ENCODE peak calls at places on chromosome 21, in nine cellular contexts. One of them, this sample, is unnamed.

GRCh38 chr21:36695283-36695634 is 3.7 kb upstream of the SIM2 start:
- DNase-seq in NCI-H2029: no peak
- DNase-seq in cerebellar cortex: no peak
- DNase-seq in activated CD8-positive, alpha-beta memory T cell treated with anti-CD3 and anti-CD28 coated beads, Interleukin-2, amount 50 U/mL, for 48 hours: no peak
- DNase-seq in globus pallidus: no peak
- DNase-seq in stimulated activated CD4-positive, alpha-beta T cell treated with anti-CD3 and anti-CD28 coated beads, Interleukin-12 subunit alpha, Interleukin-12 subunit beta, amount 100 ng/mL, for 48 hours: no peak
- DNase-seq in Right ventricle myocardium superior: no peak
- DNase-seq in transverse colon: no peak
- DNase-seq in NCI-H146: no peak
- DNase-seq in this sample: no peak

GRCh38 chr21:14482165-14482564 is 64.0 kb downstream of the SAMSN1 start:
- DNase-seq in globus pallidus: no peak
- DNase-seq in activated CD8-positive, alpha-beta memory T cell treated with anti-CD3 and anti-CD28 coated beads, Interleukin-2, amount 50 U/mL, for 48 hours: no peak
- DNase-seq in NCI-H2029: no peak
- DNase-seq in NCI-H146: no peak
- DNase-seq in cerebellar cortex: no peak
- DNase-seq in stimulated activated CD4-positive, alpha-beta T cell treated with anti-CD3 and anti-CD28 coated beads, Interleukin-12 subunit alpha, Interleukin-12 subunit beta, amount 100 ng/mL, for 48 hours: no peak
- DNase-seq in Right ventricle myocardium superior: no peak
- DNase-seq in transverse colon: no peak
- DNase-seq in this sample: no peak

GRCh38 chr21:45508607-45509565 is 33.4 kb downstream of the SLC19A1 start:
- DNase-seq in activated CD8-positive, alpha-beta memory T cell treated with anti-CD3 and anti-CD28 coated beads, Interleukin-2, amount 50 U/mL, for 48 hours: no peak
- DNase-seq in globus pallidus: no peak
- DNase-seq in NCI-H2029: no peak
- DNase-seq in cerebellar cortex: no peak
- DNase-seq in stimulated activated CD4-positive, alpha-beta T cell treated with anti-CD3 and anti-CD28 coated beads, Interleukin-12 subunit alpha, Interleukin-12 subunit beta, amount 100 ng/mL, for 48 hours: no peak
- DNase-seq in NCI-H146: no peak
- DNase-seq in transverse colon: no peak
- DNase-seq in Right ventricle myocardium superior: peak
- DNase-seq in this sample: no peak

GRCh38 chr21:17572431-17572830 is 40.3 kb downstream of the BTG3 start:
- DNase-seq in stimulated activated CD4-positive, alpha-beta T cell treated with anti-CD3 and anti-CD28 coated beads, Interleukin-12 subunit alpha, Interleukin-12 subunit beta, amount 100 ng/mL, for 48 hours: no peak
- DNase-seq in transverse colon: no peak
- DNase-seq in NCI-H146: no peak
- DNase-seq in cerebellar cortex: no peak
- DNase-seq in NCI-H2029: no peak
- DNase-seq in Right ventricle myocardium superior: no peak
- DNase-seq in activated CD8-positive, alpha-beta memory T cell treated with anti-CD3 and anti-CD28 coated beads, Interleukin-2, amount 50 U/mL, for 48 hours: no peak
- DNase-seq in globus pallidus: no peak
- DNase-seq in this sample: no peak

GRCh38 chr21:41684381-41685245 is 82.2 kb downstream of the RIPK4 start:
- DNase-seq in NCI-H146: no peak
- DNase-seq in NCI-H2029: no peak
- DNase-seq in activated CD8-positive, alpha-beta memory T cell treated with anti-CD3 and anti-CD28 coated beads, Interleukin-2, amount 50 U/mL, for 48 hours: no peak
- DNase-seq in Right ventricle myocardium superior: no peak
- DNase-seq in stimulated activated CD4-positive, alpha-beta T cell treated with anti-CD3 and anti-CD28 coated beads, Interleukin-12 subunit alpha, Interleukin-12 subunit beta, amount 100 ng/mL, for 48 hours: no peak
- DNase-seq in cerebellar cortex: no peak
- DNase-seq in transverse colon: peak
- DNase-seq in globus pallidus: no peak
- DNase-seq in this sample: no peak

GRCh38 chr21:45941338-45941710 is 40.2 kb upstream of the COL6A1 start:
- DNase-seq in globus pallidus: no peak
- DNase-seq in transverse colon: no peak
- DNase-seq in Right ventricle myocardium superior: peak
- DNase-seq in NCI-H2029: no peak
- DNase-seq in stimulated activated CD4-positive, alpha-beta T cell treated with anti-CD3 and anti-CD28 coated beads, Interleukin-12 subunit alpha, Interleukin-12 subunit beta, amount 100 ng/mL, for 48 hours: no peak
- DNase-seq in activated CD8-positive, alpha-beta memory T cell treated with anti-CD3 and anti-CD28 coated beads, Interleukin-2, amount 50 U/mL, for 48 hours: no peak
- DNase-seq in cerebellar cortex: no peak
- DNase-seq in NCI-H146: no peak
- DNase-seq in this sample: no peak

GRCh38 chr21:28444131-28444530 is 548.5 kb downstream of the LTN1 start:
- DNase-seq in NCI-H146: no peak
- DNase-seq in transverse colon: no peak
- DNase-seq in Right ventricle myocardium superior: no peak
- DNase-seq in globus pallidus: no peak
- DNase-seq in activated CD8-positive, alpha-beta memory T cell treated with anti-CD3 and anti-CD28 coated beads, Interleukin-2, amount 50 U/mL, for 48 hours: no peak
- DNase-seq in stimulated activated CD4-positive, alpha-beta T cell treated with anti-CD3 and anti-CD28 coated beads, Interleukin-12 subunit alpha, Interleukin-12 subunit beta, amount 100 ng/mL, for 48 hours: no peak
- DNase-seq in NCI-H2029: no peak
- DNase-seq in cerebellar cortex: no peak
- DNase-seq in this sample: no peak

GRCh38 chr21:31548688-31549087 is 110.8 kb upstream of the SOD1 start:
- DNase-seq in transverse colon: no peak
- DNase-seq in cerebellar cortex: no peak
- DNase-seq in activated CD8-positive, alpha-beta memory T cell treated with anti-CD3 and anti-CD28 coated beads, Interleukin-2, amount 50 U/mL, for 48 hours: no peak
- DNase-seq in NCI-H146: no peak
- DNase-seq in NCI-H2029: no peak
- DNase-seq in stimulated activated CD4-positive, alpha-beta T cell treated with anti-CD3 and anti-CD28 coated beads, Interleukin-12 subunit alpha, Interleukin-12 subunit beta, amount 100 ng/mL, for 48 hours: no peak
- DNase-seq in globus pallidus: no peak
- DNase-seq in Right ventricle myocardium superior: no peak
- DNase-seq in this sample: no peak

GRCh38 chr21:36825683-36826082 is 126.8 kb downstream of the SIM2 start:
- DNase-seq in transverse colon: no peak
- DNase-seq in cerebellar cortex: no peak
- DNase-seq in activated CD8-positive, alpha-beta memory T cell treated with anti-CD3 and anti-CD28 coated beads, Interleukin-2, amount 50 U/mL, for 48 hours: no peak
- DNase-seq in NCI-H2029: peak
- DNase-seq in Right ventricle myocardium superior: no peak
- DNase-seq in globus pallidus: no peak
- DNase-seq in NCI-H146: peak
- DNase-seq in stimulated activated CD4-positive, alpha-beta T cell treated with anti-CD3 and anti-CD28 coated beads, Interleukin-12 subunit alpha, Interleukin-12 subunit beta, amount 100 ng/mL, for 48 hours: no peak
- DNase-seq in this sample: no peak

GRCh38 chr21:31132574-31133242 is 94.4 kb upstream of the KRTAP19-8 start:
- DNase-seq in NCI-H146: no peak
- DNase-seq in Right ventricle myocardium superior: no peak
- DNase-seq in transverse colon: peak
- DNase-seq in cerebellar cortex: no peak
- DNase-seq in activated CD8-positive, alpha-beta memory T cell treated with anti-CD3 and anti-CD28 coated beads, Interleukin-2, amount 50 U/mL, for 48 hours: no peak
- DNase-seq in stimulated activated CD4-positive, alpha-beta T cell treated with anti-CD3 and anti-CD28 coated beads, Interleukin-12 subunit alpha, Interleukin-12 subunit beta, amount 100 ng/mL, for 48 hours: peak
- DNase-seq in globus pallidus: no peak
- DNase-seq in NCI-H2029: no peak
- DNase-seq in this sample: peak

GRCh38 chr21:15797577-15798363 is 68.0 kb downstream of the USP25 start:
- DNase-seq in globus pallidus: no peak
- DNase-seq in transverse colon: no peak
- DNase-seq in NCI-H146: no peak
- DNase-seq in stimulated activated CD4-positive, alpha-beta T cell treated with anti-CD3 and anti-CD28 coated beads, Interleukin-12 subunit alpha, Interleukin-12 subunit beta, amount 100 ng/mL, for 48 hours: no peak
- DNase-seq in activated CD8-positive, alpha-beta memory T cell treated with anti-CD3 and anti-CD28 coated beads, Interleukin-2, amount 50 U/mL, for 48 hours: no peak
- DNase-seq in Right ventricle myocardium superior: no peak
- DNase-seq in cerebellar cortex: no peak
- DNase-seq in NCI-H2029: no peak
- DNase-seq in this sample: no peak

GRCh38 chr21:26550357-26550756 is 22.7 kb downstream of the CYYR1 start:
- DNase-seq in activated CD8-positive, alpha-beta memory T cell treated with anti-CD3 and anti-CD28 coated beads, Interleukin-2, amount 50 U/mL, for 48 hours: no peak
- DNase-seq in Right ventricle myocardium superior: no peak
- DNase-seq in NCI-H2029: no peak
- DNase-seq in cerebellar cortex: no peak
- DNase-seq in NCI-H146: no peak
- DNase-seq in transverse colon: no peak
- DNase-seq in stimulated activated CD4-positive, alpha-beta T cell treated with anti-CD3 and anti-CD28 coated beads, Interleukin-12 subunit alpha, Interleukin-12 subunit beta, amount 100 ng/mL, for 48 hours: no peak
- DNase-seq in globus pallidus: no peak
- DNase-seq in this sample: no peak

GRCh38 chr21:34886554-34887385 is 162.3 kb downstream of the RUNX1 start:
- DNase-seq in NCI-H146: peak
- DNase-seq in cerebellar cortex: no peak
- DNase-seq in NCI-H2029: no peak
- DNase-seq in Right ventricle myocardium superior: peak
- DNase-seq in stimulated activated CD4-positive, alpha-beta T cell treated with anti-CD3 and anti-CD28 coated beads, Interleukin-12 subunit alpha, Interleukin-12 subunit beta, amount 100 ng/mL, for 48 hours: no peak
- DNase-seq in activated CD8-positive, alpha-beta memory T cell treated with anti-CD3 and anti-CD28 coated beads, Interleukin-2, amount 50 U/mL, for 48 hours: peak
- DNase-seq in transverse colon: peak
- DNase-seq in globus pallidus: no peak
- DNase-seq in this sample: no peak

GRCh38 chr21:28337319-28337718 is 655.4 kb downstream of the LTN1 start:
- DNase-seq in globus pallidus: peak
- DNase-seq in transverse colon: no peak
- DNase-seq in Right ventricle myocardium superior: no peak
- DNase-seq in NCI-H146: peak
- DNase-seq in stimulated activated CD4-positive, alpha-beta T cell treated with anti-CD3 and anti-CD28 coated beads, Interleukin-12 subunit alpha, Interleukin-12 subunit beta, amount 100 ng/mL, for 48 hours: no peak
- DNase-seq in cerebellar cortex: peak
- DNase-seq in NCI-H2029: no peak
- DNase-seq in activated CD8-positive, alpha-beta memory T cell treated with anti-CD3 and anti-CD28 coated beads, Interleukin-2, amount 50 U/mL, for 48 hours: no peak
- DNase-seq in this sample: no peak

GRCh38 chr21:39048574-39048973 is 134.7 kb downstream of the PSMG1 start:
- DNase-seq in NCI-H2029: no peak
- DNase-seq in NCI-H146: no peak
- DNase-seq in stimulated activated CD4-positive, alpha-beta T cell treated with anti-CD3 and anti-CD28 coated beads, Interleukin-12 subunit alpha, Interleukin-12 subunit beta, amount 100 ng/mL, for 48 hours: no peak
- DNase-seq in globus pallidus: no peak
- DNase-seq in Right ventricle myocardium superior: no peak
- DNase-seq in activated CD8-positive, alpha-beta memory T cell treated with anti-CD3 and anti-CD28 coated beads, Interleukin-2, amount 50 U/mL, for 48 hours: no peak
- DNase-seq in transverse colon: no peak
- DNase-seq in cerebellar cortex: no peak
- DNase-seq in this sample: no peak

GRCh38 chr21:36699026-36699545 is at the start of gene SIM2:
- DNase-seq in globus pallidus: no peak
- DNase-seq in stimulated activated CD4-positive, alpha-beta T cell treated with anti-CD3 and anti-CD28 coated beads, Interleukin-12 subunit alpha, Interleukin-12 subunit beta, amount 100 ng/mL, for 48 hours: no peak
- DNase-seq in Right ventricle myocardium superior: no peak
- DNase-seq in transverse colon: no peak
- DNase-seq in NCI-H146: peak
- DNase-seq in activated CD8-positive, alpha-beta memory T cell treated with anti-CD3 and anti-CD28 coated beads, Interleukin-2, amount 50 U/mL, for 48 hours: peak
- DNase-seq in NCI-H2029: peak
- DNase-seq in cerebellar cortex: no peak
- DNase-seq in this sample: no peak

GRCh38 chr21:45865106-45865835 is 116.3 kb upstream of the COL6A1 start:
- DNase-seq in cerebellar cortex: no peak
- DNase-seq in NCI-H2029: no peak
- DNase-seq in activated CD8-positive, alpha-beta memory T cell treated with anti-CD3 and anti-CD28 coated beads, Interleukin-2, amount 50 U/mL, for 48 hours: peak
- DNase-seq in transverse colon: no peak
- DNase-seq in stimulated activated CD4-positive, alpha-beta T cell treated with anti-CD3 and anti-CD28 coated beads, Interleukin-12 subunit alpha, Interleukin-12 subunit beta, amount 100 ng/mL, for 48 hours: no peak
- DNase-seq in globus pallidus: no peak
- DNase-seq in Right ventricle myocardium superior: no peak
- DNase-seq in NCI-H146: no peak
- DNase-seq in this sample: no peak

GRCh38 chr21:42073140-42074099 is 2.3 kb downstream of the UMODL1 start:
- DNase-seq in NCI-H2029: peak
- DNase-seq in Right ventricle myocardium superior: no peak
- DNase-seq in globus pallidus: no peak
- DNase-seq in cerebellar cortex: no peak
- DNase-seq in transverse colon: no peak
- DNase-seq in stimulated activated CD4-positive, alpha-beta T cell treated with anti-CD3 and anti-CD28 coated beads, Interleukin-12 subunit alpha, Interleukin-12 subunit beta, amount 100 ng/mL, for 48 hours: no peak
- DNase-seq in NCI-H146: no peak
- DNase-seq in activated CD8-positive, alpha-beta memory T cell treated with anti-CD3 and anti-CD28 coated beads, Interleukin-2, amount 50 U/mL, for 48 hours: no peak
- DNase-seq in this sample: no peak

GRCh38 chr21:45002381-45003204 is 62.8 kb downstream of the SLX9 start:
- DNase-seq in activated CD8-positive, alpha-beta memory T cell treated with anti-CD3 and anti-CD28 coated beads, Interleukin-2, amount 50 U/mL, for 48 hours: no peak
- DNase-seq in NCI-H146: no peak
- DNase-seq in NCI-H2029: no peak
- DNase-seq in globus pallidus: no peak
- DNase-seq in Right ventricle myocardium superior: no peak
- DNase-seq in stimulated activated CD4-positive, alpha-beta T cell treated with anti-CD3 and anti-CD28 coated beads, Interleukin-12 subunit alpha, Interleukin-12 subunit beta, amount 100 ng/mL, for 48 hours: no peak
- DNase-seq in cerebellar cortex: no peak
- DNase-seq in transverse colon: no peak
- DNase-seq in this sample: no peak

GRCh38 chr21:21111309-21111920 is 113.2 kb downstream of the NCAM2 start:
- DNase-seq in NCI-H146: no peak
- DNase-seq in Right ventricle myocardium superior: no peak
- DNase-seq in stimulated activated CD4-positive, alpha-beta T cell treated with anti-CD3 and anti-CD28 coated beads, Interleukin-12 subunit alpha, Interleukin-12 subunit beta, amount 100 ng/mL, for 48 hours: no peak
- DNase-seq in NCI-H2029: no peak
- DNase-seq in cerebellar cortex: no peak
- DNase-seq in globus pallidus: no peak
- DNase-seq in transverse colon: no peak
- DNase-seq in activated CD8-positive, alpha-beta memory T cell treated with anti-CD3 and anti-CD28 coated beads, Interleukin-2, amount 50 U/mL, for 48 hours: no peak
- DNase-seq in this sample: no peak

GRCh38 chr21:36627242-36627641 is 71.7 kb upstream of the SIM2 start:
- DNase-seq in activated CD8-positive, alpha-beta memory T cell treated with anti-CD3 and anti-CD28 coated beads, Interleukin-2, amount 50 U/mL, for 48 hours: no peak
- DNase-seq in globus pallidus: no peak
- DNase-seq in stimulated activated CD4-positive, alpha-beta T cell treated with anti-CD3 and anti-CD28 coated beads, Interleukin-12 subunit alpha, Interleukin-12 subunit beta, amount 100 ng/mL, for 48 hours: no peak
- DNase-seq in NCI-H146: no peak
- DNase-seq in transverse colon: no peak
- DNase-seq in cerebellar cortex: no peak
- DNase-seq in Right ventricle myocardium superior: no peak
- DNase-seq in NCI-H2029: no peak
- DNase-seq in this sample: no peak

GRCh38 chr21:27419153-27419552 is 452.3 kb upstream of the ADAMTS5 start:
- DNase-seq in transverse colon: no peak
- DNase-seq in globus pallidus: no peak
- DNase-seq in activated CD8-positive, alpha-beta memory T cell treated with anti-CD3 and anti-CD28 coated beads, Interleukin-2, amount 50 U/mL, for 48 hours: no peak
- DNase-seq in stimulated activated CD4-positive, alpha-beta T cell treated with anti-CD3 and anti-CD28 coated beads, Interleukin-12 subunit alpha, Interleukin-12 subunit beta, amount 100 ng/mL, for 48 hours: no peak
- DNase-seq in NCI-H146: no peak
- DNase-seq in Right ventricle myocardium superior: no peak
- DNase-seq in NCI-H2029: no peak
- DNase-seq in cerebellar cortex: no peak
- DNase-seq in this sample: no peak

GRCh38 chr21:36487641-36488307 is 7.9 kb upstream of the CLDN14 start:
- DNase-seq in NCI-H146: no peak
- DNase-seq in transverse colon: peak
- DNase-seq in globus pallidus: no peak
- DNase-seq in NCI-H2029: peak
- DNase-seq in activated CD8-positive, alpha-beta memory T cell treated with anti-CD3 and anti-CD28 coated beads, Interleukin-2, amount 50 U/mL, for 48 hours: no peak
- DNase-seq in stimulated activated CD4-positive, alpha-beta T cell treated with anti-CD3 and anti-CD28 coated beads, Interleukin-12 subunit alpha, Interleukin-12 subunit beta, amount 100 ng/mL, for 48 hours: no peak
- DNase-seq in Right ventricle myocardium superior: no peak
- DNase-seq in cerebellar cortex: no peak
- DNase-seq in this sample: no peak

GRCh38 chr21:45129231-45129923 is 55.0 kb downstream of the ADARB1 start:
- DNase-seq in NCI-H146: no peak
- DNase-seq in globus pallidus: no peak
- DNase-seq in activated CD8-positive, alpha-beta memory T cell treated with anti-CD3 and anti-CD28 coated beads, Interleukin-2, amount 50 U/mL, for 48 hours: no peak
- DNase-seq in cerebellar cortex: peak
- DNase-seq in transverse colon: no peak
- DNase-seq in NCI-H2029: no peak
- DNase-seq in Right ventricle myocardium superior: peak
- DNase-seq in stimulated activated CD4-positive, alpha-beta T cell treated with anti-CD3 and anti-CD28 coated beads, Interleukin-12 subunit alpha, Interleukin-12 subunit beta, amount 100 ng/mL, for 48 hours: no peak
- DNase-seq in this sample: no peak

GRCh38 chr21:45992311-45993209 is 11.0 kb downstream of the COL6A1 start:
- DNase-seq in NCI-H2029: no peak
- DNase-seq in stimulated activated CD4-positive, alpha-beta T cell treated with anti-CD3 and anti-CD28 coated beads, Interleukin-12 subunit alpha, Interleukin-12 subunit beta, amount 100 ng/mL, for 48 hours: no peak
- DNase-seq in NCI-H146: no peak
- DNase-seq in Right ventricle myocardium superior: peak
- DNase-seq in cerebellar cortex: no peak
- DNase-seq in transverse colon: no peak
- DNase-seq in activated CD8-positive, alpha-beta memory T cell treated with anti-CD3 and anti-CD28 coated beads, Interleukin-2, amount 50 U/mL, for 48 hours: peak
- DNase-seq in globus pallidus: no peak
- DNase-seq in this sample: no peak

GRCh38 chr21:34548782-34549376 is 36.9 kb upstream of the KCNE1 start:
- DNase-seq in transverse colon: no peak
- DNase-seq in NCI-H146: no peak
- DNase-seq in cerebellar cortex: no peak
- DNase-seq in globus pallidus: no peak
- DNase-seq in Right ventricle myocardium superior: no peak
- DNase-seq in NCI-H2029: peak
- DNase-seq in stimulated activated CD4-positive, alpha-beta T cell treated with anti-CD3 and anti-CD28 coated beads, Interleukin-12 subunit alpha, Interleukin-12 subunit beta, amount 100 ng/mL, for 48 hours: no peak
- DNase-seq in activated CD8-positive, alpha-beta memory T cell treated with anti-CD3 and anti-CD28 coated beads, Interleukin-2, amount 50 U/mL, for 48 hours: no peak
- DNase-seq in this sample: no peak

GRCh38 chr21:44487831-44488230 is 32.5 kb downstream of the LRRC3 start:
- DNase-seq in transverse colon: no peak
- DNase-seq in Right ventricle myocardium superior: no peak
- DNase-seq in globus pallidus: no peak
- DNase-seq in NCI-H146: no peak
- DNase-seq in NCI-H2029: no peak
- DNase-seq in stimulated activated CD4-positive, alpha-beta T cell treated with anti-CD3 and anti-CD28 coated beads, Interleukin-12 subunit alpha, Interleukin-12 subunit beta, amount 100 ng/mL, for 48 hours: peak
- DNase-seq in activated CD8-positive, alpha-beta memory T cell treated with anti-CD3 and anti-CD28 coated beads, Interleukin-2, amount 50 U/mL, for 48 hours: peak
- DNase-seq in cerebellar cortex: peak
- DNase-seq in this sample: no peak

GRCh38 chr21:31923756-31924155 is 50.9 kb downstream of the HUNK start:
- DNase-seq in stimulated activated CD4-positive, alpha-beta T cell treated with anti-CD3 and anti-CD28 coated beads, Interleukin-12 subunit alpha, Interleukin-12 subunit beta, amount 100 ng/mL, for 48 hours: no peak
- DNase-seq in activated CD8-positive, alpha-beta memory T cell treated with anti-CD3 and anti-CD28 coated beads, Interleukin-2, amount 50 U/mL, for 48 hours: no peak
- DNase-seq in globus pallidus: no peak
- DNase-seq in cerebellar cortex: no peak
- DNase-seq in NCI-H2029: no peak
- DNase-seq in Right ventricle myocardium superior: no peak
- DNase-seq in transverse colon: no peak
- DNase-seq in NCI-H146: no peak
- DNase-seq in this sample: no peak

GRCh38 chr21:32806810-32807386 is 35.3 kb upstream of the PAXBP1 start:
- DNase-seq in Right ventricle myocardium superior: no peak
- DNase-seq in globus pallidus: no peak
- DNase-seq in NCI-H2029: no peak
- DNase-seq in transverse colon: no peak
- DNase-seq in activated CD8-positive, alpha-beta memory T cell treated with anti-CD3 and anti-CD28 coated beads, Interleukin-2, amount 50 U/mL, for 48 hours: peak
- DNase-seq in stimulated activated CD4-positive, alpha-beta T cell treated with anti-CD3 and anti-CD28 coated beads, Interleukin-12 subunit alpha, Interleukin-12 subunit beta, amount 100 ng/mL, for 48 hours: peak
- DNase-seq in cerebellar cortex: no peak
- DNase-seq in NCI-H146: no peak
- DNase-seq in this sample: no peak

GRCh38 chr21:45146801-45147200 is 72.4 kb downstream of the ADARB1 start:
- DNase-seq in activated CD8-positive, alpha-beta memory T cell treated with anti-CD3 and anti-CD28 coated beads, Interleukin-2, amount 50 U/mL, for 48 hours: no peak
- DNase-seq in transverse colon: no peak
- DNase-seq in NCI-H2029: no peak
- DNase-seq in cerebellar cortex: no peak
- DNase-seq in stimulated activated CD4-positive, alpha-beta T cell treated with anti-CD3 and anti-CD28 coated beads, Interleukin-12 subunit alpha, Interleukin-12 subunit beta, amount 100 ng/mL, for 48 hours: no peak
- DNase-seq in NCI-H146: no peak
- DNase-seq in Right ventricle myocardium superior: no peak
- DNase-seq in globus pallidus: no peak
- DNase-seq in this sample: no peak

GRCh38 chr21:43775795-43776430 is at the start of gene CSTB:
- DNase-seq in NCI-H146: peak
- DNase-seq in Right ventricle myocardium superior: peak
- DNase-seq in globus pallidus: peak
- DNase-seq in stimulated activated CD4-positive, alpha-beta T cell treated with anti-CD3 and anti-CD28 coated beads, Interleukin-12 subunit alpha, Interleukin-12 subunit beta, amount 100 ng/mL, for 48 hours: peak
- DNase-seq in cerebellar cortex: peak
- DNase-seq in NCI-H2029: peak
- DNase-seq in activated CD8-positive, alpha-beta memory T cell treated with anti-CD3 and anti-CD28 coated beads, Interleukin-2, amount 50 U/mL, for 48 hours: peak
- DNase-seq in transverse colon: peak
- DNase-seq in this sample: no peak